ENCODE peak calls at places on chromosomes 16 and 17, in ten cellular contexts. T, O, Q, A, D, W, X, V, B and H are unnamed samples.

GRCh38 chr16:75139498-75139897 is 8.8 kb upstream of the ZFP1 start:
- DNase-seq in V (no peak), D (no peak), A (no peak), W (no peak), T (no peak), B (no peak), Q (no peak), X (no peak), O (no peak), H (peak)

GRCh38 chr17:79036609-79037008 is 12.6 kb downstream of the C1QTNF1 start:
- DNase-seq in D (peak), A (peak), V (no peak), T (peak), X (peak), W (peak), B (no peak), O (peak), Q (no peak), H (no peak)

GRCh38 chr17:10699861-10700260 is 2.5 kb downstream of the ADPRM start:
- DNase-seq in W (no peak), A (no peak), V (no peak), D (no peak), O (peak), Q (no peak), B (no peak), T (no peak), X (no peak), H (no peak)

GRCh38 chr17:27207073-27207511 is 86.8 kb upstream of the WSB1 start:
- DNase-seq in B (no peak), X (no peak), A (no peak), O (peak), W (peak), V (no peak), D (peak), Q (no peak), T (peak), H (no peak)

GRCh38 chr16:14475370-14476139 is 154.5 kb downstream of the PARN start:
- DNase-seq in W (no peak), D (no peak), Q (no peak), X (peak), A (no peak), O (no peak), V (no peak), B (no peak), T (peak), H (no peak)

GRCh38 chr17:57401556-57402488 is 145.5 kb downstream of the MSI2 start:
- DNase-seq in X (no peak), A (no peak), Q (no peak), W (no peak), B (no peak), D (no peak), V (no peak), O (no peak), T (no peak), H (no peak)

GRCh38 chr16:10736926-10737625 is 6.6 kb upstream of the NUBP1 start:
- DNase-seq in D (peak), V (peak), B (peak), T (peak), O (peak), A (peak), Q (no peak), W (peak), X (peak), H (peak)

GRCh38 chr17:8831234-8831849 is 32.2 kb upstream of the MFSD6L start:
- DNase-seq in T (no peak), O (no peak), A (no peak), X (no peak), D (no peak), V (no peak), W (no peak), Q (no peak), B (no peak), H (no peak)

GRCh38 chr16:54595636-54596035 is 309.0 kb upstream of the IRX3 start:
- DNase-seq in B (no peak), O (no peak), D (no peak), X (no peak), W (no peak), A (no peak), T (no peak), V (no peak), Q (no peak), H (no peak)

GRCh38 chr17:47996201-47996600 is 25.3 kb downstream of the CDK5RAP3 start:
- DNase-seq in W (no peak), V (no peak), D (no peak), T (no peak), Q (no peak), B (no peak), A (no peak), X (no peak), O (no peak), H (no peak)

GRCh38 chr17:49901460-49902331 is 53.8 kb upstream of the TAC4 start:
- DNase-seq in O (no peak), A (no peak), Q (no peak), X (peak), V (no peak), T (peak), B (no peak), D (no peak), W (no peak), H (no peak)